ENCODE peak calls at places on chromosomes 3 and 15, in seven cellular contexts. N, T, H, J, O, F and W are unnamed samples.
A peak's percentile ranks its signal among the peaks of the same experiment; 100 is the strongest.

GRCh38 chr15:70098170-70098460 is 398 bp upstream of the TLE3 start:
- DNase-seq in N (no peak), T (no peak), H (no peak), J (no peak), O (no peak), F (no peak), W (no peak)

GRCh38 chr3:111667621-111668239 is 72.6 kb upstream of the ZBED2 start:
- DNase-seq in N (no peak), T (peak; percentile 87), H (no peak), J (no peak), O (no peak), F (peak; percentile 69), W (no peak)

GRCh38 chr3:186097663-186098451 is 11.0 kb downstream of the ETV5 start:
- DNase-seq in N (peak; percentile 76), T (no peak), H (peak; percentile 77), J (peak; percentile 64), O (peak; percentile 80), F (no peak), W (no peak)

GRCh38 chr3:112017081-112017480 is 17.5 kb upstream of the TMPRSS7 start:
- DNase-seq in N (no peak), T (no peak), H (no peak), J (no peak), O (no peak), F (no peak), W (no peak)

GRCh38 chr3:186883686-186884058 is 41.2 kb downstream of the ADIPOQ start:
- DNase-seq in N (no peak), T (no peak), H (no peak), J (no peak), O (no peak), F (no peak), W (no peak)

GRCh38 chr3:113575191-113575590 is 42.8 kb downstream of the SIDT1 start:
- DNase-seq in N (no peak), T (no peak), H (no peak), J (no peak), O (peak; percentile 40), F (no peak), W (no peak)

GRCh38 chr15:62452016-62452415 is 286.9 kb upstream of the C2CD4B start:
- DNase-seq in N (no peak), T (no peak), H (no peak), J (no peak), O (no peak), F (no peak), W (no peak)

GRCh38 chr3:73542127-73542526 is 82.6 kb downstream of the PDZRN3 start:
- DNase-seq in N (no peak), T (no peak), H (no peak), J (no peak), O (no peak), F (no peak), W (no peak)

GRCh38 chr3:186476044-186476468 is 68.1 kb downstream of the CRYGS start:
- DNase-seq in N (no peak), T (no peak), H (no peak), J (no peak), O (no peak), F (no peak), W (no peak)

GRCh38 chr3:86793786-86794185 is 197.2 kb downstream of the VGLL3 start:
- DNase-seq in N (no peak), T (no peak), H (no peak), J (no peak), O (peak; percentile 96), F (no peak), W (no peak)

GRCh38 chr3:127408684-127409420 is 121.0 kb upstream of the PRR20G start:
- DNase-seq in N (no peak), T (no peak), H (no peak), J (no peak), O (no peak), F (no peak), W (no peak)

GRCh38 chr3:143119009-143119914 is at the start of gene CHST2:
- DNase-seq in N (peak; percentile 92), T (no peak), H (peak; percentile 46), J (peak; percentile 72), O (peak; percentile 72), F (no peak), W (peak; percentile 81)

GRCh38 chr15:70717237-70717793 is 46.0 kb downstream of the UACA start:
- DNase-seq in N (no peak), T (no peak), H (no peak), J (no peak), O (peak; percentile 11), F (no peak), W (no peak)

GRCh38 chr15:100030586-100031249 is 297.5 kb upstream of the LYSMD4 start:
- DNase-seq in N (no peak), T (no peak), H (no peak), J (no peak), O (peak; percentile 44), F (no peak), W (no peak)

GRCh38 chr3:172869797-172870518 is 119.4 kb downstream of the ECT2 start:
- DNase-seq in N (no peak), T (no peak), H (no peak), J (no peak), O (no peak), F (no peak), W (no peak)

GRCh38 chr3:118181274-118181673 is 853.4 kb downstream of the IGSF11 start:
- DNase-seq in N (no peak), T (no peak), H (no peak), J (no peak), O (no peak), F (no peak), W (no peak)

DNA sequence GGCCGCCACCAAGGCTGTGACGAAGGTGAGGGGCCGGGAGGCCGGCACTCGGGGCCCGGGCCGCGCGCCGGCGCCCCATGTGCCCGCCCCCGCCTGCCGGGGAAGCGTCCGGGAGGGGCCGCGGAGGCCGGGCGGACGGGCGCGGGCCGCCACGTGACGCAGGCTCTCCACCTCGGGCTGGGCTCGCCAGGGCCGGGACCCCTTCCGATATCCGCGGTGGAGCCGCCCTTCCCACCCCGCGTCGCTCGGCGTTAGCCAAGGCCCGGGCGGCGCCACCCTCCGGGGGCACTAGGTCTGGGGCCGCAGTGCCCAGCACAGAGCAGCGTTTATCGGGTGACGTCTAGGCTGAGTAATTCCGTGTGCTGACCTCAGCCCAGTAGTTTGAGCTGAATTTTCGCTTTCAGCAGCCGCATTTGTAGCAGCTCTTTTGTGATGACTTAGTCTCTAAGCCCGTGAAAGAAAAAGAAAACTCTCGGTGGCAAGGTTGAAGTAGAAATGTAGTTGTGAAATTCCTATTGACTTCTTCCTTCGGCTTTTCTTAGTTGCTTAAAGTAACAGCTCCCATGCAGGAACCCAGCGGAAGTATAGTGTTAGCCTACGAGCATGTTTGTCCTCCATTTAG is 885 bp downstream of the CDV3 start:
- DNase-seq in N (peak; percentile 94), T (peak; percentile 61), H (peak; percentile 54), J (peak; percentile 66), O (peak; percentile 26), F (peak; percentile 58), W (no peak)
- TF ChIP-seq CTCF in N (no peak), T (peak; percentile 14), H (peak; percentile 25), J (no peak), O (no peak), F (no peak), W (no peak)

DNA sequence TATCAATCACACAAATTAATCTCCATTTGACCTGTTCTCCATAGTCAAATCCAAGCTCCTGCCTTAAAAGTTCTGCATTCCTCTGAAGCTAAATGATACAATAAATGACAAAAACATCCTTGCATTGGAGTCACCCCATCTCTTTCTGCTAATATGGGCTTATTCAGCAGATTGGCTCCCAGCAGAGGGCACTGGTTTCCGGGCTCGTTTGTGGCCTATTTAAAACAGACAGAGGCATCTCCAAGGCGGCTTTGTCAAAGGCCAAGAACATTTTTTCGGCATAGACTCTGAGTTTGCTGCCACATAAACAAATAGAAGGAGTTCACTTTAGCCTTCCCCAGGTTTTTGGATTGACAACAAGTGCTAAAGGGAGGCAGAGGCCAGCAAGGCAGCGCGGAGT is 204.4 kb upstream of the RASGRP1 start:
- DNase-seq in N (no peak), T (no peak), H (no peak), J (no peak), O (peak; percentile 19), F (no peak), W (no peak)
- TF ChIP-seq CTCF in N (no peak), T (peak; percentile 23), H (peak; percentile 27), J (no peak), O (peak; percentile 53), F (peak; percentile 13), W (no peak)

GRCh38 chr15:84878504-84878903 is 6.0 kb upstream of the SLC28A1 start:
- DNase-seq in N (peak; percentile 79), T (no peak), H (no peak), J (peak; percentile 51), O (peak; percentile 56), F (no peak), W (peak; percentile 63)
- TF ChIP-seq CTCF in N (peak; percentile 61), T (peak; percentile 77), H (peak; percentile 35), J (peak; percentile 35), O (peak; percentile 70), F (peak; percentile 78), W (peak; percentile 67)

GRCh38 chr3:31531992-31532586 is 636 bp upstream of the STT3B start:
- DNase-seq in N (peak; percentile 99), T (peak; percentile 91), H (peak; percentile 98), J (peak; percentile 98), O (peak; percentile 99), F (peak; percentile 86), W (peak; percentile 75)

GRCh38 chr3:31534036-31534435 is 1.3 kb downstream of the STT3B start:
- DNase-seq in N (no peak), T (no peak), H (no peak), J (no peak), O (peak; percentile 37), F (peak; percentile 25), W (no peak)

GRCh38 chr3:31532587-31533168 is at the start of gene STT3B:
- DNase-seq in N (peak; percentile 97), T (peak; percentile 50), H (no peak), J (no peak), O (peak; percentile 80), F (peak; percentile 49), W (peak; percentile 21)

GRCh38 chr3:31531465-31531991 is 1.2 kb upstream of the STT3B start:
- DNase-seq in N (no peak), T (no peak), H (no peak), J (no peak), O (peak; percentile 25), F (no peak), W (no peak)

DNA sequence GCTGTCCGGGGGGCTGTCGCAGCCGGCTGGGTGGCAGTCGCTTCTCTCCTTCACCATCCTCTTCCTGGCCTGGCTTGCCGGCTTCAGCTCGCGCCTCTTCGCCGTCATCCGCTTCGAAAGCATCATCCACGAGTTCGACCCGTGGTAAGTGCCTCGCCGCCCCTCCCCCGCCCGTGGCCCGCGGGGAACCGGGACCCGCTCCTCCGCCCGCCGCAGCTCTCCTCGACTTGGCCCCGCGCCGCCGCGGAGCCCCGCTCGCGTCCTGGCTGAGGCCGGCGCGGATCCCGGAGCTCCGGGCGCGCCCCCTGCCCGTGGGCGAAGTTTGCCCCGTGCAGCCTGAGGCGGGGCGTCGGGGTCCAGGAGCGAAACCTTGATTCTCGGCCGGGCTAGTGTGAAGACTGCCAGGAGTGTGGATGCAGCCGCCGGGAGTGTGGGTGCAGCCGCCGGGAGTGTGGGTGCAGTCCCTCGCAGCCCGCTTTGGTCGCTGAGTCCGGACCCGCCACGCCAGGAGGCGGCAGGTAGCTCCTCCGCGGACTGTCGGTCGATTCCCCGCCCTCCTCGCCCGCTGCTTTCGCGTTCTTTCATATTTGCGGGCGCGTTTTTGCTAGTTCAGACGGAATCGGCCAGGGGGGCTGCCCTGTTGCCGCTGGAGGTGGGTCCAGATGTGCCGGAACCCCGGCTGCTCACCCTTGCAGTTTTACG is 595 bp downstream of the STT3B start:
- DNase-seq in N (peak; percentile 91), T (no peak), H (peak; percentile 46), J (peak; percentile 71), O (peak; percentile 30), F (no peak), W (no peak)
- TF ChIP-seq CTCF in N (no peak), T (no peak), H (peak; percentile 45), J (no peak), O (peak; percentile 33), F (no peak), W (no peak)